ENCODE peak calls at places on chromosome 5, in five cellular contexts. S is skeletal muscle cell; A is RCC 7860; F is progenitor cell of endocrine pancreas; I is stimulated activated CD8-positive, alpha-beta memory T cell treated with anti-CD3 and anti-CD28 coated beads, Interleukin-15, amount 100 ng/mL, for 24 hours. W is an unnamed sample.

GRCh38 chr5:95086932-95087818 is 197.7 kb downstream of the MCTP1 start:
- DNase-seq in S (no peak), A (no peak), F (no peak), I (no peak), W (no peak)

GRCh38 chr5:132391247-132391646 is 21.7 kb downstream of the SLC22A5 start:
- DNase-seq in S (no peak), A (no peak), F (no peak), I (no peak), W (no peak)

GRCh38 chr5:179558912-179559279 is 8.5 kb downstream of the RUFY1 start:
- DNase-seq in S (no peak), A (no peak), F (peak), I (no peak), W (peak)

GRCh38 chr5:115186794-115187193 is 17.1 kb upstream of the TRIM36 start:
- DNase-seq in S (no peak), A (no peak), F (no peak), I (no peak), W (no peak)

GRCh38 chr5:3609120-3609681 is 13.6 kb downstream of the IRX1 start:
- DNase-seq in S (no peak), A (no peak), F (no peak), I (no peak), W (no peak)

GRCh38 chr5:113246371-113246870 is 188.4 kb downstream of the TSSK1B start:
- DNase-seq in S (no peak), A (no peak), F (no peak), I (no peak), W (no peak)

GRCh38 chr5:155136451-155136850 is 122.9 kb downstream of the KIF4B start:
- DNase-seq in S (no peak), A (no peak), F (no peak), I (no peak), W (no peak)

GRCh38 chr5:150302301-150303069 is at the start of gene ARSI:
- DNase-seq in S (no peak), A (no peak), F (no peak), I (no peak), W (no peak)

GRCh38 chr5:555058-555623 is 30.9 kb upstream of the SLC9A3 start:
- DNase-seq in S (no peak), A (no peak), F (peak), I (no peak), W (peak)